ENCODE peak calls at places on chromosomes 3 and 15, in ten cellular contexts. O, G, Q, D, R, J, E, P, B and A are unnamed samples.

GRCh38 chr3:123635220-123635619 is 50.4 kb upstream of the HACD2 start:
- DNase-seq in Q (no peak), G (no peak), O (peak; percentile 21), E (no peak), P (no peak), B (no peak), R (no peak), J (no peak), D (no peak), A (no peak)

GRCh38 chr3:78154521-78155186 is 1114.8 kb downstream of the ROBO2 start:
- DNase-seq in E (no peak), J (no peak), Q (no peak), G (peak; percentile 18), O (no peak), P (no peak), D (no peak), R (no peak), B (no peak), A (no peak)

GRCh38 chr3:69491980-69492379 is 106.1 kb upstream of the FRMD4B start:
- DNase-seq in B (no peak), J (no peak), R (no peak), Q (no peak), O (no peak), G (no peak), P (no peak), D (no peak), E (no peak), A (no peak)

GRCh38 chr15:73996939-73997338 is 2.4 kb downstream of the PML start:
- DNase-seq in R (peak; percentile 49), Q (no peak), J (no peak), B (no peak), D (peak; percentile 58), O (peak; percentile 41), E (no peak), P (no peak), G (peak; percentile 66), A (no peak)

GRCh38 chr3:29338377-29338776 is 57.5 kb downstream of the RBMS3 start:
- DNase-seq in G (no peak), R (no peak), J (no peak), Q (no peak), E (no peak), O (no peak), B (no peak), D (no peak), P (no peak), A (no peak)

GRCh38 chr3:106691476-106691875 is 685.8 kb upstream of the CCDC54 start:
- DNase-seq in E (no peak), P (no peak), R (no peak), B (no peak), Q (no peak), D (no peak), J (no peak), G (no peak), O (no peak), A (no peak)

GRCh38 chr15:31930967-31931366 is 99.3 kb upstream of the CHRNA7 start:
- DNase-seq in R (no peak), J (no peak), Q (no peak), B (no peak), D (no peak), G (no peak), E (no peak), O (no peak), P (no peak), A (no peak)

GRCh38 chr3:44125882-44126281 is 115.8 kb upstream of the TOPAZ1 start:
- DNase-seq in D (no peak), R (peak; percentile 9), P (no peak), E (no peak), G (no peak), O (no peak), B (peak; percentile 56), J (no peak), Q (no peak), A (no peak)

GRCh38 chr3:127698264-127699097 is 25.7 kb downstream of the ABTB1 start:
- DNase-seq in D (no peak), B (no peak), G (no peak), E (no peak), P (peak; percentile 33), O (no peak), Q (peak; percentile 22), J (no peak), R (no peak), A (no peak)
- H3K27ac ChIP-seq in D (no peak overlapping the region), B (peak overlapping the region; percentile 88), G (peak overlapping the region; percentile 74), E (peak overlapping the region; percentile 82), P (peak overlapping the region; percentile 94), O (no peak overlapping the region), Q (peak overlapping the region; percentile 96), J (peak overlapping the region; percentile 57), R (peak overlapping the region; percentile 80), A (peak overlapping the region; percentile 90)

DNA sequence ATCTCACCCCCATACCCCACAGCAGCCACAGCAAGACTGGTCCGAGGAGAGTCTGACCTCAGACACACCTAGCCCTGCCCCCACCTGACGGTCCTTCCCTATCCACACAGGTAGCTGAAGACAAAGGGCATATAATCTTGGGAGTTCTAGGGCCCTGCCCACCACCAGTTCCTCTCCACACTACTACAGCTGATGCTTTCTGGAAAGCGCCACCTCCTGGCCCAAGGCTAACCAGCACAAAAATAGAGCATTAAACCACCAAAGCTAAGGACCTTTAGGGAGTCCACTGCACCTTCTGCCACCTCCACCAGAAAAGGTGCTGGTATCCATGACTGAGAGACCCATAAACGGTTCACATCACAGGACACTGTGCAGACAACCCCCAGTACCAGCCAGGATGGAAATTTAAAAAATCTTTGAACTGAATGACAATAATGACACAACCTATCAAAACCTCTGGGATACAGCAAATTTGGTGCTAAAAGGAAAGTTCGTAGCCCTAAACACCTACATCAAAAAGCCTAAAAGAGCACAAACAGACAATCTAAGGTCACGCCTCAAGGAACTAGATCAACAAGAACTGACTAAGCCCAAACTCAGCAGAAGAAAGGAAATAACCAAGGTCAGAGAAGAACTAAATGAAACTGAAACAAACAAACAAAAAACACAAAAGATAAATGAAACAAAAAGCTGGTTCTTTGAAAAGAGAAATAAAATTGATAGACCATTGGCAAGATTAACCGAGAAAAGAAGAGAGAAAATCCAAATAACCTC is 122.1 kb upstream of the TPRG1 start:
- DNase-seq in E (no peak), R (no peak), P (no peak), J (no peak), O (peak; percentile 32), B (no peak), G (peak; percentile 19), D (peak; percentile 77), Q (no peak), A (no peak)
- TF ChIP-seq CTCF in E (no peak), R (no peak), P (no peak), J (no peak), O (peak; percentile 45), B (no peak), G (peak; percentile 46), D (peak; percentile 46), Q (no peak), A (no peak)

GRCh38 chr3:10822055-10822454 is 6.0 kb downstream of the SLC6A11 start:
- DNase-seq in D (no peak), P (no peak), O (no peak), B (no peak), E (no peak), Q (no peak), G (no peak), J (no peak), R (no peak), A (no peak)

GRCh38 chr3:10823516-10823818 is 7.4 kb downstream of the SLC6A11 start:
- DNase-seq in E (no peak), G (no peak), Q (no peak), J (no peak), O (no peak), R (no peak), P (no peak), B (no peak), D (no peak), A (no peak)

GRCh38 chr3:10822708-10823515 is 6.9 kb downstream of the SLC6A11 start:
- DNase-seq in P (no peak), Q (no peak), J (no peak), B (no peak), D (no peak), O (no peak), G (no peak), E (no peak), R (no peak), A (no peak)

GRCh38 chr3:10824468-10824867 is 8.4 kb downstream of the SLC6A11 start:
- DNase-seq in B (no peak), R (no peak), D (no peak), Q (no peak), G (no peak), E (no peak), P (no peak), O (no peak), J (no peak), A (no peak)
- H3K27ac ChIP-seq in B (no peak overlapping the region), R (no peak overlapping the region), D (no peak overlapping the region), Q (no peak overlapping the region), G (no peak overlapping the region), E (no peak overlapping the region), P (no peak overlapping the region), O (no peak overlapping the region), J (no peak overlapping the region), A (no peak overlapping the region)

GRCh38 chr3:190124067-190124466 is 3.4 kb upstream of the P3H2 start:
- DNase-seq in D (no peak), P (no peak), G (no peak), O (no peak), B (no peak), E (no peak), J (no peak), Q (no peak), R (no peak), A (no peak)

GRCh38 chr3:190119734-190120133 is 963 bp downstream of the P3H2 start:
- DNase-seq in Q (no peak), G (no peak), R (no peak), E (no peak), P (no peak), O (no peak), J (no peak), B (no peak), D (no peak), A (no peak)

GRCh38 chr3:190122198-190122771 is 1.6 kb upstream of the P3H2 start:
- DNase-seq in O (peak; percentile 19), Q (no peak), D (no peak), R (no peak), P (no peak), G (no peak), J (no peak), E (no peak), B (no peak), A (no peak)

GRCh38 chr3:190120161-190121060 is at the start of gene P3H2:
- DNase-seq in J (peak; percentile 84), R (peak; percentile 92), E (peak; percentile 87), O (peak; percentile 93), D (peak; percentile 91), Q (peak; percentile 80), B (peak; percentile 96), G (peak; percentile 96), P (peak; percentile 82), A (peak; percentile 82)

GRCh38 chr3:190121061-190121765 is 516 bp upstream of the P3H2 start:
- DNase-seq in D (no peak), R (no peak), J (no peak), O (no peak), B (no peak), G (no peak), Q (no peak), E (no peak), P (no peak), A (no peak)
- TF ChIP-seq CTCF in D (no peak), R (no peak), J (no peak), O (peak; percentile 38), B (no peak), G (no peak), Q (no peak), E (no peak), P (no peak), A (peak; percentile 12)